ENCODE peak calls at places on chromosomes 4 and X, in eight cellular contexts. E is brain microvascular endothelial cell, U is neural crest cell, P is RWPE2, R is OCI-LY7, J is fibroblast of the aortic adventitia, V is GM10248, Y is AG09319. D is an unnamed sample.
A peak's percentile ranks its signal among the peaks of the same experiment; 100 is the strongest.

GRCh38 chrX:153469811-153470410 is 465 bp downstream of the HAUS7 start:
- DNase-seq in Y (no peak), U (peak; percentile 16), J (peak; percentile 12), P (no peak), V (no peak), R (peak; percentile 49), E (no peak), D (peak; percentile 45)

GRCh38 chr4:151331276-151332042 is 6.1 kb upstream of the SH3D19 start:
- DNase-seq in U (no peak), V (no peak), J (peak; percentile 35), Y (no peak), E (no peak), P (no peak), R (no peak), D (no peak)

GRCh38 chr4:176099314-176099713 is 33.7 kb downstream of the WDR17 start:
- DNase-seq in Y (no peak), E (no peak), U (no peak), J (no peak), V (no peak), P (no peak), R (no peak), D (no peak)

GRCh38 chr4:21991050-21991449 is 42.5 kb upstream of the KCNIP4 start:
- DNase-seq in U (no peak), E (no peak), V (no peak), R (no peak), Y (peak; percentile 54), J (peak; percentile 90), P (no peak), D (no peak)

GRCh38 chr4:133711817-133712216 is 489.8 kb downstream of the PABPC4L start:
- DNase-seq in E (peak; percentile 2), P (no peak), J (peak; percentile 57), Y (no peak), U (no peak), V (no peak), R (no peak), D (no peak)

GRCh38 chr4:19230906-19231305 is 1020.8 kb upstream of the SLIT2 start:
- DNase-seq in U (no peak), E (no peak), P (no peak), Y (no peak), J (no peak), V (no peak), R (no peak), D (no peak)

GRCh38 chrX:68995780-68996551 is 167.1 kb downstream of the EFNB1 start:
- DNase-seq in Y (peak; percentile 7), R (no peak), J (peak; percentile 93), P (no peak), U (no peak), V (no peak), E (peak; percentile 23), D (no peak)

GRCh38 chr4:186807809-186808634 is 84.4 kb upstream of the FAT1 start:
- DNase-seq in J (peak; percentile 31), U (no peak), R (no peak), P (no peak), V (no peak), E (no peak), Y (peak; percentile 25), D (no peak)

GRCh38 chr4:13399257-13399656 is 84.9 kb downstream of the RAB28 start:
- DNase-seq in R (no peak), U (no peak), J (peak; percentile 42), Y (no peak), P (no peak), V (no peak), E (no peak), D (no peak)

GRCh38 chr4:102815981-102816380 is 11.4 kb downstream of the UBE2D3 start:
- DNase-seq in E (peak; percentile 69), P (no peak), U (no peak), V (no peak), R (no peak), J (peak; percentile 74), Y (peak; percentile 19), D (no peak)

GRCh38 chr4:188971125-188971524 is 831.9 kb downstream of the TRIML1 start:
- DNase-seq in J (no peak), P (no peak), U (no peak), Y (no peak), V (no peak), E (peak; percentile 34), R (peak; percentile 4), D (no peak)

GRCh38 chrX:39969099-39969825 is 128.5 kb downstream of the BCOR start:
- DNase-seq in P (no peak), Y (no peak), V (no peak), U (no peak), E (no peak), R (peak; percentile 42), J (no peak), D (no peak)

DNA sequence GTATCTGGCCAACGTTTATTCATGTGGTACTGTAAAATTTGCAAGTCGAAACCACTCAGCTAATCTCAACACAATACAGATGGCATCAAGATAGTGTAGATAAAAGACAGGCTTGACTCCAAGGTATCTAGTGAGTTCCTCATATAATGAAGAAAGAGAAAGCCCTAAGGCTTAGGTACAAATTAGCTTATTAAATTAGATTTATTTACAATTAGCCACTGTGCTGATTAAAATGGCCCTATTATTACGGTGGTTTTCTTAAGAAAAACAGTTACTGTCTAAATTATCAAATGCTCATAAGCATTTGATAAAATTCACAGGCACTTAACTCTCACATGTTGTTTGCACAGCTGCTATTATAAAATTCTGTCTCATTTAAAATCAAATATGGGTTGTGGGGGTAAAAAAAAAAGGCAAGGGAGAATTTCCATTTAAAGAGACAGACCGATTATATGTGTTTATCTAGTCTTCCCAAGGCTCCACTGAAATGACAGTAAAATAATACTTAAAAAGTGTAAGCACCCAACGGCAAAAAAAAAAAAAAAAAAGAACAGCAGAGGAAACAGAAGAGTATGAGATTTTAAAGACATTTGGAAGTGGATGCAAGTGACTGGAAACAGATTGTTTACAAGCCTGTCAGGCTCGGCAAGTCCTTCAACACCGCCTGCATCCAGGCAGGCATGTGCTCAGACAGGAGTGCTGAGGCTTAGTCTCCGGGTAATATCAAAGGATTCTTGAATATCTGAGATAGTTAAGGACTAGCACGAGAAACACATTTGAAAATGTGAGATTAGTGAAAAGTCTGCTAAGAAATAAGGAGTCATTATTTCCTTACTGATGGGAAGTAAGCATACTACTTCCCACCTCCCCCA is 55.1 kb downstream of the FAM13A start:
- DNase-seq in J (no peak), P (no peak), R (no peak), V (no peak), E (no peak), Y (no peak), U (no peak), D (no peak)
- TF ChIP-seq CTCF in J (no peak), P (no peak), R (no peak), V (no peak), E (no peak), Y (no peak), U (no peak), D (no peak)

GRCh38 chrX:49292400-49293362 is 10.8 kb upstream of the GAGE10 start:
- DNase-seq in R (no peak), P (no peak), J (no peak), Y (no peak), V (no peak), U (no peak), E (no peak), D (no peak)
- TF ChIP-seq CTCF in R (no peak), P (no peak), J (no peak), Y (no peak), V (no peak), U (no peak), E (no peak), D (no peak)

DNA sequence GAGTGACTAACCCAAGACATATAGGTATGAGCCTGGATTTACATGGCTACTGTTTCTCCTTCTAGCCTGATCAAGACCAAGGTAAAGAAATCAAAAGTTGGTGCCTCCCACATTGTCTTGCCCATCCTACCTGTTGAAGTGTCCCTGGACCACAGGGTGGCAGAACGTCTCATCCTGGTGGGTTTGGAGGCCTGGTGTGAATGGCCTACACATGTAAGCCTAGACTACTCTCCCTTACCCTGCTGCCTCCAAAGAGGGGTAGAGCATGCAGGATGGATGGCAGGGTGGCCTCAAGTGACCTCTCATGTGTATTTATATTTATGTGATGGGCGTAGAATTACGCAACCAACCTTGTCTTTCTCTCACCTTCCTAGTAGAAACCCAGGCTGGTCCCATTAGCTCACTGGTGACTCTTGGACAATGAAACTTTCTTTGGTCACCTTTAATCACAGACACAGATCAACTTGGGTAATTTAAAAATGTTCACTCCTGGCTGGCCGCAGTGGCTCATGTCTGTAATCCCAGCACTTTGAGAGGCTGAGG is 73.3 kb upstream of the SOD3 start:
- DNase-seq in J (no peak), V (no peak), P (no peak), Y (no peak), R (no peak), E (no peak), U (no peak), D (no peak)
- TF ChIP-seq CTCF in J (no peak), V (no peak), P (no peak), Y (no peak), R (no peak), E (peak; percentile 18), U (no peak), D (no peak)

DNA sequence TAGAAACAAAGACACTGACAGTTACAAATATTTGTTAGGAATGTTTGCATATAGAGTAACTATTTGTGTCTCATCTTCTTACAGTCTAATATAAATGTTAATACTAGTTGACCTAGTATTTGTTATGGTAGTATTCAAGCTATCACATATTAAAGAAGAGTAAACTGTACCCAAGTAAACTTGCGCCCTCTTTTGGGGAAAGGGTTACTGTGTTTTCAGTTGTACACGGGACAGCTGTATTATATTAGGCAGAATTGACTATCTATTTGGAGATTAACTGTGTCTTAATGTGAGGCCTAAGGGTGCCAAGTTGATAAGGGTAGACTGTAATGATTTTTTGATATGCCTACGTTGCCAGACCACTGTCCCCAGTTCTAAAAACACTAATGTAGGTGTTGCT is 172.9 kb upstream of the CXCL13 start:
- DNase-seq in E (no peak), P (no peak), U (no peak), Y (no peak), R (peak; percentile 4), V (no peak), J (no peak), D (no peak)
- TF ChIP-seq CTCF in E (peak; percentile 13), P (no peak), U (peak; percentile 18), Y (no peak), R (peak; percentile 32), V (peak; percentile 14), J (peak; percentile 13), D (no peak)